ENCODE peak calls at places on chromosome 6, in ten cellular contexts. B, A, R, M, H, Q, E, N, W and U are unnamed samples.
A peak's percentile ranks its signal among the peaks of the same experiment; 100 is the strongest.

GRCh38 chr6:23728707-23729106 is 397.3 kb upstream of the NRSN1 start:
- DNase-seq in H (no peak), R (no peak), B (no peak), Q (peak; percentile 55), N (no peak), A (no peak), E (no peak), M (no peak), W (peak; percentile 2), U (no peak)

GRCh38 chr6:138572200-138572875 is 73.0 kb upstream of the NHSL1 start:
- DNase-seq in M (peak; percentile 79), B (peak; percentile 85), N (peak; percentile 76), Q (peak; percentile 90), H (no peak), R (peak; percentile 77), W (peak; percentile 89), E (no peak), A (no peak), U (no peak)

GRCh38 chr6:152240983-152241766 is 396.0 kb downstream of the SYNE1 start:
- DNase-seq in E (no peak), A (no peak), W (no peak), R (no peak), H (no peak), Q (no peak), B (no peak), M (no peak), N (no peak), U (no peak)

GRCh38 chr6:4102687-4103244 is 23.8 kb upstream of the FAM217A start:
- DNase-seq in N (no peak), A (no peak), H (no peak), Q (no peak), B (no peak), W (no peak), M (no peak), R (no peak), E (no peak), U (no peak)

GRCh38 chr6:113903666-113904330 is 46.7 kb downstream of the MARCKS start:
- DNase-seq in N (no peak), R (no peak), E (no peak), H (no peak), B (peak; percentile 12), Q (peak; percentile 63), W (peak; percentile 42), A (no peak), M (peak; percentile 57), U (no peak)

GRCh38 chr6:52407467-52407866 is 12.7 kb upstream of the EFHC1 start:
- DNase-seq in M (no peak), A (no peak), B (peak; percentile 79), R (no peak), H (peak; percentile 43), E (no peak), N (no peak), W (peak; percentile 66), Q (peak; percentile 49), U (no peak)

GRCh38 chr6:134908906-134909516 is 40.9 kb downstream of the ALDH8A1 start:
- DNase-seq in E (no peak), B (peak; percentile 99), M (peak; percentile 54), Q (peak; percentile 59), W (peak; percentile 98), R (no peak), N (peak; percentile 67), H (no peak), A (peak; percentile 90), U (no peak)

GRCh38 chr6:142694054-142694453 is 250.9 kb downstream of the HIVEP2 start:
- DNase-seq in Q (no peak), B (peak; percentile 61), N (no peak), H (no peak), E (no peak), A (no peak), M (no peak), R (no peak), W (no peak), U (no peak)

GRCh38 chr6:158460602-158461092 is 99.2 kb upstream of the TMEM181 start:
- DNase-seq in N (no peak), M (no peak), A (no peak), H (no peak), B (peak; percentile 80), W (peak; percentile 74), E (no peak), Q (no peak), R (no peak), U (no peak)

GRCh38 chr6:131258816-131259476 is 123.7 kb downstream of the AKAP7 start:
- DNase-seq in H (no peak), E (no peak), Q (peak; percentile 77), A (no peak), M (no peak), R (no peak), B (no peak), N (peak; percentile 62), W (peak; percentile 15), U (no peak)

GRCh38 chr6:149964243-149965190 is 774 bp downstream of the ULBP1 start:
- DNase-seq in R (no peak), M (no peak), Q (no peak), W (peak; percentile 30), N (no peak), H (peak; percentile 28), E (no peak), A (no peak), B (peak; percentile 56), U (no peak)

GRCh38 chr6:41200901-41201783 is at the start of gene TREML2:
- DNase-seq in N (peak; percentile 66), A (no peak), E (no peak), Q (no peak), M (no peak), W (no peak), R (no peak), B (no peak), H (no peak), U (no peak)

GRCh38 chr6:108728826-108729225 is 119.4 kb upstream of the ARMC2 start:
- DNase-seq in N (no peak), M (no peak), H (no peak), E (no peak), Q (peak; percentile 65), R (no peak), B (no peak), A (no peak), W (no peak), U (no peak)

GRCh38 chr6:170446841-170447560 is 106.1 kb downstream of the PSMB1 start:
- DNase-seq in R (no peak), H (no peak), W (no peak), A (no peak), B (no peak), E (no peak), Q (no peak), M (peak; percentile 3), N (no peak), U (no peak)

GRCh38 chr6:26257272-26257671 is 107.7 kb upstream of the BTN3A2 start:
- DNase-seq in W (no peak), N (peak; percentile 85), E (no peak), A (no peak), B (no peak), Q (peak; percentile 75), H (no peak), R (no peak), M (no peak), U (no peak)

GRCh38 chr6:125834347-125834746 is 43.6 kb downstream of the NCOA7 start:
- DNase-seq in W (no peak), B (no peak), N (peak; percentile 56), H (peak; percentile 39), E (no peak), M (no peak), Q (no peak), A (no peak), R (no peak), U (no peak)

GRCh38 chr6:136962661-136963060 is 40.6 kb downstream of the SLC35D3 start:
- DNase-seq in E (no peak), N (no peak), A (no peak), M (peak; percentile 56), B (no peak), Q (no peak), R (no peak), W (no peak), H (no peak), U (no peak)

GRCh38 chr6:78132681-78133410 is 480.0 kb downstream of the MEI4 start:
- DNase-seq in E (no peak), H (no peak), A (no peak), W (no peak), N (no peak), M (no peak), R (no peak), B (no peak), Q (peak; percentile 18), U (no peak)

GRCh38 chr6:78131521-78131920 is 478.7 kb downstream of the MEI4 start:
- DNase-seq in E (no peak), A (no peak), N (no peak), B (no peak), M (no peak), H (no peak), R (no peak), W (no peak), Q (no peak), U (no peak)
- H3K9me3 ChIP-seq in E (peaks cover under 1% of the 10 kb centered on the region), A (no peaks in the 10 kb centered on the region), N (no peaks in the 10 kb centered on the region), B (no peaks in the 10 kb centered on the region), M (peaks cover 36% of the 10 kb centered on the region), H (no peaks in the 10 kb centered on the region), R (no peaks in the 10 kb centered on the region), W (no peaks in the 10 kb centered on the region), Q (no peaks in the 10 kb centered on the region), U (no peaks in the 10 kb centered on the region)

GRCh38 chr6:11297376-11297729 is 64.9 kb upstream of the NEDD9 start:
- DNase-seq in A (no peak), W (no peak), E (no peak), B (no peak), H (no peak), N (no peak), Q (no peak), M (no peak), R (no peak), U (no peak)
- H3K9me3 ChIP-seq in A (no peaks in the 10 kb centered on the region), W (no peaks in the 10 kb centered on the region), E (peaks cover 12% of the 10 kb centered on the region), B (no peaks in the 10 kb centered on the region), H (no peaks in the 10 kb centered on the region), N (no peaks in the 10 kb centered on the region), Q (no peaks in the 10 kb centered on the region), M (peaks cover 14% of the 10 kb centered on the region), R (no peaks in the 10 kb centered on the region), U (no peaks in the 10 kb centered on the region)

DNA sequence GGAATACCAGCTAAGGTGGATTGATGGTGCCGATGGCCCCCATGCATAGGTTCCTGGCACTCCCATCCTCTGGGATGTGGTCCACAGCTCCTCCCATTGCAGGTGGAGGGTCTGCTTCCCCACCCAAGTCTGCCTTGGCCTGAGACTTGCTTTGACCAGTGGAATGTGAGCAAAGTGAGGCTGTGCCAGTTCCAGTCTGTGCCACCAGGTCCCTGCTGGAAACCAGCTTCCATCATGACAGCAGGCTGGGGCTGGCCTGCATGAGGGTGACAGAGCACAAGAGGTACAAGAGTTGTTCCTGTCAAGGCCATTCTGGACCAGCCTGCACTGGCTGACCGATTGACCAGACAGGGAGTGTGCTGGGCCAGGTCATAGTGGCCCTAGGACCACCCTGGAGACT is 27.0 kb upstream of the CCR6 start:
- DNase-seq in A (no peak), N (no peak), E (no peak), M (no peak), B (no peak), H (no peak), R (no peak), Q (no peak), W (no peak), U (no peak)
- H3K9me3 ChIP-seq in A (no peaks in the 10 kb centered on the region), N (no peaks in the 10 kb centered on the region), E (no peaks in the 10 kb centered on the region), M (no peaks in the 10 kb centered on the region), B (no peaks in the 10 kb centered on the region), H (no peaks in the 10 kb centered on the region), R (no peaks in the 10 kb centered on the region), Q (no peaks in the 10 kb centered on the region), W (no peaks in the 10 kb centered on the region), U (no peaks in the 10 kb centered on the region)

GRCh38 chr6:167424700-167425099 is 99.8 kb downstream of the TTLL2 start:
- DNase-seq in E (no peak), Q (no peak), H (no peak), R (no peak), W (no peak), B (no peak), M (no peak), N (no peak), A (no peak), U (no peak)
- H3K9me3 ChIP-seq in E (no peaks in the 10 kb centered on the region), Q (no peaks in the 10 kb centered on the region), H (no peaks in the 10 kb centered on the region), R (no peaks in the 10 kb centered on the region), W (no peaks in the 10 kb centered on the region), B (no peaks in the 10 kb centered on the region), M (no peaks in the 10 kb centered on the region), N (no peaks in the 10 kb centered on the region), A (no peaks in the 10 kb centered on the region), U (no peaks in the 10 kb centered on the region)